ENCODE peak calls at places on chromosomes 5 and 9, in eight cellular contexts. One of them, this sample, is unnamed.

GRCh38 chr5:149397530-149397929 is 18.4 kb upstream of the IL17B start:
- DNase-seq in heart left ventricle: no peak
- DNase-seq in amygdala: no peak
- DNase-seq in T1000: peak; percentile 76
- DNase-seq in left ventricle myocardium superior: no peak
- DNase-seq in DND-41: no peak
- DNase-seq in suprapubic skin: no peak
- DNase-seq in stromal cell of bone marrow: peak; percentile 97
- DNase-seq in this sample: no peak

GRCh38 chr9:35960029-35960655 is 2.2 kb upstream of the OR2S2 start:
- DNase-seq in heart left ventricle: no peak
- DNase-seq in amygdala: no peak
- DNase-seq in T1000: no peak
- DNase-seq in left ventricle myocardium superior: no peak
- DNase-seq in DND-41: no peak
- DNase-seq in suprapubic skin: no peak
- DNase-seq in stromal cell of bone marrow: peak; percentile 20
- DNase-seq in this sample: no peak

GRCh38 chr5:142520885-142521284 is 165.0 kb downstream of the FGF1 start:
- DNase-seq in heart left ventricle: no peak
- DNase-seq in amygdala: no peak
- DNase-seq in T1000: no peak
- DNase-seq in left ventricle myocardium superior: no peak
- DNase-seq in DND-41: no peak
- DNase-seq in suprapubic skin: no peak
- DNase-seq in stromal cell of bone marrow: no peak
- DNase-seq in this sample: no peak

GRCh38 chr9:74556685-74557084 is 59.5 kb downstream of the RORB start:
- DNase-seq in heart left ventricle: no peak
- DNase-seq in amygdala: no peak
- DNase-seq in T1000: no peak
- DNase-seq in left ventricle myocardium superior: no peak
- DNase-seq in DND-41: no peak
- DNase-seq in suprapubic skin: no peak
- DNase-seq in stromal cell of bone marrow: no peak
- DNase-seq in this sample: no peak

GRCh38 chr5:172097356-172097755 is 90.7 kb downstream of the STK10 start:
- DNase-seq in heart left ventricle: no peak
- DNase-seq in amygdala: no peak
- DNase-seq in T1000: no peak
- DNase-seq in left ventricle myocardium superior: no peak
- DNase-seq in DND-41: no peak
- DNase-seq in suprapubic skin: no peak
- DNase-seq in stromal cell of bone marrow: no peak
- DNase-seq in this sample: no peak

GRCh38 chr5:100469780-100470179 is 65.4 kb upstream of the FAM174A start:
- DNase-seq in heart left ventricle: no peak
- DNase-seq in amygdala: no peak
- DNase-seq in T1000: no peak
- DNase-seq in left ventricle myocardium superior: no peak
- DNase-seq in DND-41: no peak
- DNase-seq in suprapubic skin: no peak
- DNase-seq in stromal cell of bone marrow: no peak
- DNase-seq in this sample: no peak

GRCh38 chr5:148873120-148873519 is 46.7 kb downstream of the ADRB2 start:
- DNase-seq in heart left ventricle: no peak
- DNase-seq in amygdala: no peak
- DNase-seq in T1000: no peak
- DNase-seq in left ventricle myocardium superior: no peak
- DNase-seq in DND-41: no peak
- DNase-seq in suprapubic skin: no peak
- DNase-seq in stromal cell of bone marrow: no peak
- DNase-seq in this sample: no peak

GRCh38 chr9:70093944-70094343 is 50.3 kb downstream of the MAMDC2 start:
- DNase-seq in heart left ventricle: no peak
- DNase-seq in amygdala: no peak
- DNase-seq in T1000: no peak
- DNase-seq in left ventricle myocardium superior: no peak
- DNase-seq in DND-41: no peak
- DNase-seq in suprapubic skin: no peak
- DNase-seq in stromal cell of bone marrow: peak; percentile 36
- DNase-seq in this sample: no peak

GRCh38 chr5:123371575-123372179 is 51.5 kb downstream of the CEP120 start:
- DNase-seq in heart left ventricle: no peak
- DNase-seq in amygdala: no peak
- DNase-seq in T1000: no peak
- DNase-seq in left ventricle myocardium superior: peak; percentile 57
- DNase-seq in DND-41: peak; percentile 15
- DNase-seq in suprapubic skin: no peak
- DNase-seq in stromal cell of bone marrow: no peak
- DNase-seq in this sample: no peak

GRCh38 chr9:94057918-94058317 is 26.3 kb upstream of the PTPDC1 start:
- DNase-seq in heart left ventricle: no peak
- DNase-seq in amygdala: no peak
- DNase-seq in T1000: no peak
- DNase-seq in left ventricle myocardium superior: no peak
- DNase-seq in DND-41: no peak
- DNase-seq in suprapubic skin: no peak
- DNase-seq in stromal cell of bone marrow: no peak
- DNase-seq in this sample: no peak

GRCh38 chr5:141484499-141485304 is at the start of gene PCDHGC4:
- DNase-seq in heart left ventricle: no peak
- DNase-seq in amygdala: no peak
- DNase-seq in T1000: no peak
- DNase-seq in left ventricle myocardium superior: no peak
- DNase-seq in DND-41: no peak
- DNase-seq in suprapubic skin: no peak
- DNase-seq in stromal cell of bone marrow: no peak
- DNase-seq in this sample: no peak

GRCh38 chr5:56026863-56027300 is 32.1 kb upstream of the IL6ST start:
- DNase-seq in heart left ventricle: no peak
- DNase-seq in amygdala: no peak
- DNase-seq in T1000: no peak
- DNase-seq in left ventricle myocardium superior: no peak
- DNase-seq in DND-41: no peak
- DNase-seq in suprapubic skin: no peak
- DNase-seq in stromal cell of bone marrow: peak; percentile 85
- DNase-seq in this sample: no peak

GRCh38 chr9:112867275-112867991 is 23.2 kb downstream of the SLC46A2 start:
- DNase-seq in heart left ventricle: no peak
- DNase-seq in amygdala: no peak
- DNase-seq in T1000: peak; percentile 25
- DNase-seq in left ventricle myocardium superior: no peak
- DNase-seq in DND-41: peak; percentile 10
- DNase-seq in suprapubic skin: no peak
- DNase-seq in stromal cell of bone marrow: peak; percentile 89
- DNase-seq in this sample: no peak